ENCODE peak calls at places on chromosomes 7 and 10, in ten cellular contexts. C is breast epithelium, S is transverse colon, T is HCT116, Q is adrenal gland, L is sigmoid colon, M is spleen, U is uterus, E is body of pancreas, W is thyroid gland. O is an unnamed sample.

GRCh38 chr7:157622000-157622399 is 285.2 kb downstream of the DNAJB6 start:
- DNase-seq in C (peak; percentile 31), S (no peak), T (no peak), Q (no peak), L (no peak), M (no peak), U (no peak), E (no peak), W (no peak), O (no peak)

GRCh38 chr7:157386979-157387800 is 50.4 kb downstream of the DNAJB6 start:
- DNase-seq in C (peak; percentile 84), S (peak; percentile 82), T (peak; percentile 69), Q (peak; percentile 84), L (peak; percentile 91), M (peak; percentile 95), U (peak; percentile 79), E (peak; percentile 70), W (peak; percentile 83), O (peak; percentile 87)

GRCh38 chr10:48309711-48310226 is 3.3 kb downstream of the MAPK8 start:
- DNase-seq in C (no peak), S (no peak), T (peak; percentile 67), Q (no peak), L (no peak), M (no peak), U (no peak), E (no peak), W (no peak), O (no peak)

GRCh38 chr7:82964150-82964882 is 198.4 kb downstream of the PCLO start:
- DNase-seq in C (no peak), S (no peak), T (no peak), Q (no peak), L (no peak), M (no peak), U (no peak), E (no peak), W (peak; percentile 2), O (no peak)

GRCh38 chr10:72038458-72039001 is 49.8 kb downstream of the SPOCK2 start:
- DNase-seq in C (no peak), S (no peak), T (no peak), Q (no peak), L (no peak), M (no peak), U (no peak), E (no peak), W (no peak), O (no peak)

GRCh38 chr7:102450242-102450641 is 14.4 kb downstream of the ALKBH4 start:
- DNase-seq in C (no peak), S (peak; percentile 48), T (no peak), Q (no peak), L (no peak), M (peak; percentile 85), U (no peak), E (no peak), W (no peak), O (no peak)

GRCh38 chr10:97532935-97533671 is 34.4 kb downstream of the UBTD1 start:
- DNase-seq in C (no peak), S (no peak), T (no peak), Q (no peak), L (no peak), M (no peak), U (no peak), E (peak; percentile 20), W (no peak), O (peak; percentile 42)

GRCh38 chr7:17548014-17548653 is 249.7 kb downstream of the AHR start:
- DNase-seq in C (no peak), S (no peak), T (no peak), Q (no peak), L (no peak), M (no peak), U (no peak), E (no peak), W (no peak), O (no peak)

GRCh38 chr7:64849924-64850499 is 53.1 kb upstream of the ZNF273 start:
- DNase-seq in C (no peak), S (no peak), T (no peak), Q (no peak), L (no peak), M (no peak), U (no peak), E (no peak), W (no peak), O (no peak)

GRCh38 chr7:157827045-157827862 is 490.4 kb downstream of the DNAJB6 start:
- DNase-seq in C (no peak), S (no peak), T (no peak), Q (no peak), L (no peak), M (peak; percentile 54), U (no peak), E (no peak), W (no peak), O (no peak)

GRCh38 chr7:31160956-31161355 is 108.8 kb downstream of the ADCYAP1R1 start:
- DNase-seq in C (no peak), S (no peak), T (no peak), Q (no peak), L (no peak), M (no peak), U (no peak), E (no peak), W (no peak), O (no peak)

GRCh38 chr10:82736305-82736704 is 861.3 kb downstream of the NRG3 start:
- DNase-seq in C (no peak), S (no peak), T (no peak), Q (no peak), L (no peak), M (no peak), U (no peak), E (no peak), W (no peak), O (no peak)

GRCh38 chr7:149422914-149423285 is 38.0 kb downstream of the ZNF777 start:
- DNase-seq in C (no peak), S (peak; percentile 37), T (no peak), Q (no peak), L (no peak), M (peak; percentile 92), U (no peak), E (peak; percentile 35), W (peak; percentile 29), O (no peak)

GRCh38 chr10:119337223-119337622 is 129.9 kb downstream of the GRK5 start:
- DNase-seq in C (no peak), S (no peak), T (no peak), Q (no peak), L (no peak), M (no peak), U (no peak), E (no peak), W (no peak), O (no peak)

GRCh38 chr10:45819552-45819951 is 27.7 kb downstream of the AGAP4 start:
- DNase-seq in C (no peak), S (no peak), T (no peak), Q (no peak), L (no peak), M (no peak), U (no peak), E (no peak), W (no peak), O (no peak)

GRCh38 chr7:106033735-106034134 is 70.7 kb downstream of the CDHR3 start:
- DNase-seq in C (no peak), S (no peak), T (no peak), Q (no peak), L (no peak), M (no peak), U (no peak), E (no peak), W (no peak), O (no peak)

GRCh38 chr7:84154991-84155781 is 39.4 kb downstream of the SEMA3A start:
- DNase-seq in C (no peak), S (no peak), T (no peak), Q (no peak), L (no peak), M (no peak), U (no peak), E (no peak), W (no peak), O (no peak)

GRCh38 chr10:74418285-74418872 is 267.4 kb downstream of the ADK start:
- DNase-seq in C (no peak), S (no peak), T (no peak), Q (peak; percentile 52), L (no peak), M (no peak), U (no peak), E (peak; percentile 70), W (peak; percentile 67), O (no peak)

GRCh38 chr10:126421745-126422144 is 33.5 kb upstream of the ADAM12 start:
- DNase-seq in C (no peak), S (no peak), T (no peak), Q (no peak), L (no peak), M (no peak), U (no peak), E (no peak), W (no peak), O (no peak)
- TF ChIP-seq POLR2A in C (no peak), S (no peak), T (no peak), Q (no peak), L (no peak), M (no peak), U (no peak), E (no peak), W (no peak), O (no peak)

GRCh38 chr7:37915438-37915837 is 1.2 kb downstream of the SFRP4 start:
- DNase-seq in C (no peak), S (peak; percentile 10), T (no peak), Q (no peak), L (no peak), M (no peak), U (peak; percentile 44), E (peak; percentile 21), W (peak; percentile 9), O (no peak)
- H3K36me3 ChIP-seq in C (no peaks in the 10 kb centered on the region), S (no peaks in the 10 kb centered on the region), T (no peaks in the 10 kb centered on the region), Q (no peaks in the 10 kb centered on the region), L (no peaks in the 10 kb centered on the region), M (no peaks in the 10 kb centered on the region), U (no peaks in the 10 kb centered on the region), E (no peaks in the 10 kb centered on the region), W (no peaks in the 10 kb centered on the region), O (no peaks in the 10 kb centered on the region)

DNA sequence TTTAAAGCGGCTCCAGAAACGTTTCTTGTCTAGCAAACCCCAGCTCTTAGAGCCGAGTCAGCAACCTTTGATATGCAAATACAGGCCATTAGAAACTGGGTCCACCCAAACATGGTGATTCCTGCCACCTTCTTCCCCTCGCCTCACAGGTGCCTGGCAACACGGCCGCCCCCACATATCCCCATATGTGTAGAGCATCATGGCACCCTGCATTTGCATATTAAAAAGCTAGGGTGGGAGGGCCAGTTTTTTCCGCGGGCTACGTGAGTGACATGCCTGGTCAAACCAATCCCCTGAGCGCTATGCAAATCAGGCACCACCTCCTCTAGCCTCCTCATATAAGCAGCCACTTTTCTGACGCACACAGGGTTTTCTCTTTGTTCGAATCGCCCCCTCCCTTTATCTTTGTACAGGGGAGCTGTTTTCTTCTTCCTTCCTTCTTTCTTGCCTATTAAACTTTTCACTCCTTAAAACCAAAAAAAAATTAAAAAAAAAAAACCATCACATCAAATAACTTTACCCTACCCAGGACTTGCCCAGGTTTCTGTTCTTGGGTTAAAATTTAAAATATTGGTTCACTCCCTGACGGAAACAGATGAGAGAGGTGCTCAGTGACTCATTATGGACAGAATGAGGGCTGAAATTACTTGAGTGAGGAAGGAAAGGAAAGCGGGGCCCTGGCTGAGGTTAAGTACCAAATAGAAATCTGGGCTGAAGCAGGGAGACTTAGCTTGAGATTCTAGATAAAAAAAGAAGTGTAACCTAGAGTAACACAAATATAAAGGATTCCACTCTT is 59.8 kb downstream of the COA1 start:
- DNase-seq in C (no peak), S (peak; percentile 26), T (no peak), Q (no peak), L (no peak), M (no peak), U (no peak), E (no peak), W (no peak), O (no peak)
- H3K27ac ChIP-seq in C (no peak overlapping the region), S (no peak overlapping the region), T (no peak overlapping the region), Q (no peak overlapping the region), L (no peak overlapping the region), M (peak overlapping the region; percentile 4), U (no peak overlapping the region), E (no peak overlapping the region), W (no peak overlapping the region), O (no peak overlapping the region)

GRCh38 chr10:18651324-18652007 is at the start of gene NSUN6:
- DNase-seq in C (peak; percentile 92), S (peak; percentile 94), T (peak; percentile 75), Q (peak; percentile 91), L (peak; percentile 95), M (peak; percentile 97), U (peak; percentile 91), E (peak; percentile 93), W (peak; percentile 88), O (peak; percentile 83)
- TF ChIP-seq POLR2A in C (peak; percentile 79), S (peak; percentile 77), T (no peak), Q (peak; percentile 51), L (peak; percentile 57), M (no peak), U (peak; percentile 75), E (peak; percentile 85), W (no peak), O (peak; percentile 66)